ENCODE peak calls at places on chromosomes 16 and 17, in five cellular contexts. K is dermis blood vessel endothelial cell, S is mesenchymal stem cell, A is HuH-7.5, U is thyroid gland. D is an unnamed sample.

GRCh38 chr17:73545109-73545508 is 99.1 kb downstream of the SDK2 start:
- DNase-seq in K (no peak), S (no peak), A (no peak), U (no peak), D (no peak)

GRCh38 chr17:47956818-47957590 is 679 bp downstream of the PRR15L start:
- DNase-seq in K (no peak), S (no peak), A (no peak), U (peak), D (no peak)

GRCh38 chr17:27631409-27631755 is 394 bp downstream of the LGALS9 start:
- DNase-seq in K (peak), S (no peak), A (no peak), U (no peak), D (no peak)

GRCh38 chr16:1345087-1345486 is 6.6 kb downstream of the TSR3 start:
- DNase-seq in K (no peak), S (no peak), A (no peak), U (no peak), D (no peak)

GRCh38 chr17:56172517-56172982 is 19.3 kb downstream of the ANKFN1 start:
- DNase-seq in K (no peak), S (no peak), A (no peak), U (peak), D (no peak)

GRCh38 chr17:65690626-65691310 is 129.3 kb upstream of the AXIN2 start:
- DNase-seq in K (no peak), S (no peak), A (no peak), U (no peak), D (no peak)

GRCh38 chr16:84084570-84085270 is 32.0 kb downstream of the MBTPS1 start:
- DNase-seq in K (peak), S (peak), A (peak), U (peak), D (peak)

GRCh38 chr16:14434860-14435259 is 195.2 kb downstream of the PARN start:
- DNase-seq in K (no peak), S (no peak), A (no peak), U (no peak), D (no peak)

GRCh38 chr16:57411362-57411976 is 6.9 kb downstream of the CCL17 start:
- DNase-seq in K (no peak), S (no peak), A (no peak), U (no peak), D (no peak)

GRCh38 chr16:14486520-14487303 is 143.3 kb downstream of the PARN start:
- DNase-seq in K (peak), S (peak), A (no peak), U (peak), D (peak)

GRCh38 chr17:6574689-6575595 is 18.6 kb upstream of the PITPNM3 start:
- DNase-seq in K (peak), S (peak), A (no peak), U (peak), D (no peak)

GRCh38 chr16:84286568-84287220 is 8.0 kb upstream of the WFDC1 start:
- DNase-seq in K (peak), S (peak), A (no peak), U (peak), D (no peak)

GRCh38 chr17:4833941-4834501 is 881 bp downstream of the MINK1 start:
- DNase-seq in K (peak), S (peak), A (no peak), U (peak), D (peak)

GRCh38 chr16:88305176-88305575 is 77.6 kb upstream of the ZNF469 start:
- DNase-seq in K (no peak), S (no peak), A (no peak), U (no peak), D (no peak)

GRCh38 chr17:59093702-59094231 is 12.9 kb downstream of the TRIM37 start:
- DNase-seq in K (peak), S (peak), A (peak), U (peak), D (peak)

GRCh38 chr16:25751230-25751629 is 59.5 kb downstream of the HS3ST4 start:
- DNase-seq in K (no peak), S (no peak), A (no peak), U (no peak), D (no peak)

GRCh38 chr16:4601317-4602186 is 13.1 kb downstream of the UBALD1 start:
- DNase-seq in K (peak), S (no peak), A (no peak), U (peak), D (no peak)

GRCh38 chr16:54289242-54290051 is 2.9 kb upstream of the IRX3 start:
- DNase-seq in K (no peak), S (no peak), A (no peak), U (no peak), D (peak)

GRCh38 chr17:17972126-17972951 is at the start of the genes DRC3 and TOM1L2:
- DNase-seq in K (peak), S (peak), A (peak), U (peak), D (peak)

GRCh38 chr17:39679521-39680192 is 8.2 kb downstream of the PGAP3 start:
- DNase-seq in K (no peak), S (no peak), A (no peak), U (no peak), D (no peak)

GRCh38 chr17:51703364-51704341 is 443.3 kb downstream of the UTP18 start:
- DNase-seq in K (no peak), S (no peak), A (no peak), U (peak), D (no peak)

GRCh38 chr16:81889896-81890634 is 111.0 kb downstream of the PLCG2 start:
- DNase-seq in K (peak), S (peak), A (peak), U (peak), D (peak)

GRCh38 chr16:1097800-1098199 is 1.8 kb upstream of the C1QTNF8 start:
- DNase-seq in K (no peak), S (no peak), A (no peak), U (no peak), D (no peak)

GRCh38 chr16:81575307-81575706 is 130.7 kb downstream of the CMIP start:
- DNase-seq in K (no peak), S (no peak), A (no peak), U (no peak), D (no peak)

GRCh38 chr17:57597531-57598453 is 147.3 kb downstream of the CCDC182 start:
- DNase-seq in K (peak), S (peak), A (peak), U (peak), D (peak)

GRCh38 chr16:75733305-75734141 is 7.2 kb upstream of the CPHXL start:
- DNase-seq in K (no peak), S (peak), A (no peak), U (peak), D (no peak)

GRCh38 chr17:66466933-66467367 is 164.5 kb downstream of the PRKCA start:
- DNase-seq in K (peak), S (peak), A (peak), U (no peak), D (no peak)

GRCh38 chr16:27238016-27238587 is 30.5 kb downstream of the NSMCE1 start:
- DNase-seq in K (peak), S (no peak), A (no peak), U (no peak), D (no peak)

GRCh38 chr17:78273813-78274212 is 42.4 kb downstream of the TMEM235 start:
- DNase-seq in K (no peak), S (no peak), A (no peak), U (no peak), D (no peak)

GRCh38 chr17:59618894-59619312 is 792 bp upstream of the CLTC start:
- DNase-seq in K (no peak), S (no peak), A (peak), U (peak), D (no peak)

GRCh38 chr17:80760501-80760900 is 215.9 kb downstream of the RPTOR start:
- DNase-seq in K (peak), S (no peak), A (no peak), U (no peak), D (no peak)

GRCh38 chr17:61496957-61497653 is 44.9 kb downstream of the TBX4 start:
- DNase-seq in K (no peak), S (no peak), A (no peak), U (no peak), D (no peak)

GRCh38 chr17:49365667-49366066 is 3.6 kb upstream of the ZNF652 start:
- DNase-seq in K (peak), S (peak), A (peak), U (peak), D (no peak)

GRCh38 chr17:41332239-41332638 is 16.7 kb upstream of the KRTAP17-1 start:
- DNase-seq in K (no peak), S (no peak), A (no peak), U (no peak), D (no peak)

GRCh38 chr17:2023692-2024571 is 1.2 kb downstream of the RTN4RL1 start:
- DNase-seq in K (peak), S (peak), A (peak), U (peak), D (peak)

GRCh38 chr17:48663134-48663924 is 37.2 kb upstream of the HOXB9 start:
- DNase-seq in K (no peak), S (no peak), A (no peak), U (no peak), D (peak)

GRCh38 chr17:30160419-30161172 is 44.0 kb downstream of the NSRP1 start:
- DNase-seq in K (no peak), S (no peak), A (no peak), U (no peak), D (no peak)

GRCh38 chr17:82754297-82755208 is 2.7 kb downstream of the TBCD start:
- DNase-seq in K (no peak), S (no peak), A (no peak), U (no peak), D (peak)